ENCODE peak calls at places on chromosomes 13 and 19, in four cellular contexts. K is stimulated activated CD4-positive, alpha-beta T cell treated with anti-CD3 and anti-CD28 coated beads, Interleukin-1b, Interleukin-23, amount 100 ng/mL, for 24 hours; N is NCI-H2029 treated with DMSO at 0.1 percent for 48 hours; C is erythroblast. A is an unnamed sample.

GRCh38 chr13:21673592-21674270 is 2.9 kb downstream of the FGF9 start:
- DNase-seq in N (no peak), K (no peak), C (peak; percentile 63), A (no peak)

GRCh38 chr19:45187421-45188100 is 9.0 kb downstream of the BLOC1S3 start:
- DNase-seq in C (peak; percentile 53), N (peak; percentile 22), K (no peak), A (no peak)

GRCh38 chr19:15640294-15640903 is at the start of gene CYP4F3:
- DNase-seq in N (peak; percentile 83), K (no peak), C (peak; percentile 97), A (peak; percentile 15)

GRCh38 chr19:55116232-55117062 is 990 bp downstream of the PPP1R12C start:
- DNase-seq in N (no peak), C (peak; percentile 71), K (no peak), A (no peak)

GRCh38 chr13:113835461-113836274 is 28.2 kb downstream of the GAS6 start:
- DNase-seq in K (no peak), N (no peak), C (no peak), A (no peak)

GRCh38 chr19:40519352-40520322 is 52.8 kb downstream of the SPTBN4 start:
- DNase-seq in K (no peak), N (no peak), C (peak; percentile 91), A (no peak)

GRCh38 chr13:44874886-44875630 is 114.2 kb downstream of the NUFIP1 start:
- DNase-seq in K (no peak), C (no peak), N (no peak), A (no peak)

GRCh38 chr19:5719274-5719960 is 529 bp downstream of the LONP1 start:
- DNase-seq in K (no peak), N (no peak), C (peak; percentile 85), A (no peak)

A was measured in LNCaP clone FGC.